ENCODE peak calls at places on chromosome 22, in four cellular contexts. O is lower leg skin, G is GM20000, F is GM13976. K is an unnamed sample.

GRCh38 chr22:28435271-28435825 is 244.3 kb downstream of the TTC28 start:
- DNase-seq in O (peak), G (no peak), F (no peak), K (no peak)

GRCh38 chr22:28808716-28809355 is 8.5 kb upstream of the XBP1 start:
- DNase-seq in O (no peak), G (no peak), F (no peak), K (no peak)

GRCh38 chr22:47629791-47630655 is 867.6 kb downstream of the TBC1D22A start:
- DNase-seq in O (peak), G (no peak), F (no peak), K (peak)

GRCh38 chr22:30054764-30055069 is 25.5 kb upstream of the HORMAD2 start:
- DNase-seq in O (no peak), G (no peak), F (no peak), K (no peak)

GRCh38 chr22:46047226-46047625 is 70.3 kb upstream of the WNT7B start:
- DNase-seq in O (no peak), G (no peak), F (no peak), K (no peak)

GRCh38 chr22:45866398-45867117 is 110.4 kb downstream of the WNT7B start:
- DNase-seq in O (no peak), G (no peak), F (peak), K (no peak)

GRCh38 chr22:23862103-23862502 is 4.4 kb downstream of the SLC2A11 start:
- DNase-seq in O (no peak), G (peak), F (peak), K (no peak)

GRCh38 chr22:50139843-50140415 is 30.6 kb upstream of the PANX2 start:
- DNase-seq in O (no peak), G (no peak), F (peak), K (no peak)

GRCh38 chr22:41197808-41198585 is 7.1 kb upstream of the L3MBTL2 start:
- DNase-seq in O (no peak), G (no peak), F (no peak), K (no peak)

GRCh38 chr22:50280022-50280707 is 10.0 kb upstream of the MAPK11 start:
- DNase-seq in O (no peak), G (no peak), F (no peak), K (no peak)

GRCh38 chr22:40648386-40648785 is 11.9 kb upstream of the MRTFA start:
- DNase-seq in O (no peak), G (no peak), F (no peak), K (no peak)

GRCh38 chr22:41915035-41915782 is at the start of gene SHISA8:
- DNase-seq in O (no peak), G (peak), F (peak), K (no peak)

GRCh38 chr22:44678980-44679647 is 22.9 kb upstream of the PRR5 start:
- DNase-seq in O (no peak), G (no peak), F (no peak), K (no peak)

GRCh38 chr22:28139993-28140392 is 220.9 kb upstream of the PITPNB start:
- DNase-seq in O (no peak), G (no peak), F (no peak), K (no peak)

GRCh38 chr22:42646569-42647525 is 2.3 kb downstream of the CYB5R3 start:
- DNase-seq in O (peak), G (peak), F (no peak), K (no peak)

GRCh38 chr22:41831383-41831782 is 1.5 kb upstream of the SREBF2 start:
- DNase-seq in O (no peak), G (peak), F (no peak), K (no peak)

GRCh38 chr22:37501610-37502341 is 15.6 kb upstream of the MFNG start:
- DNase-seq in O (no peak), G (no peak), F (no peak), K (no peak)

GRCh38 chr22:33831651-33832050 is 88.6 kb downstream of the LARGE1 start:
- DNase-seq in O (no peak), G (no peak), F (no peak), K (no peak)

GRCh38 chr22:43670545-43670944 is 141.6 kb downstream of the EFCAB6 start:
- DNase-seq in O (no peak), G (no peak), F (no peak), K (no peak)

GRCh38 chr22:33247758-33248157 is 189.6 kb upstream of the SYN3 start:
- DNase-seq in O (no peak), G (peak), F (peak), K (no peak)

GRCh38 chr22:49855491-49855911 is 1.9 kb downstream of the ZBED4 start:
- DNase-seq in O (no peak), G (no peak), F (no peak), K (no peak)

GRCh38 chr22:35726398-35726797 is 8.7 kb downstream of the APOL5 start:
- DNase-seq in O (no peak), G (no peak), F (no peak), K (no peak)

GRCh38 chr22:32206774-32207758 is 2.2 kb upstream of the RFPL2 start:
- DNase-seq in O (no peak), G (no peak), F (peak), K (no peak)

GRCh38 chr22:50019316-50019715 is 6.8 kb upstream of the IL17REL start:
- DNase-seq in O (no peak), G (no peak), F (no peak), K (no peak)

GRCh38 chr22:49372530-49373288 is 455.0 kb downstream of the BRD1 start:
- DNase-seq in O (peak), G (no peak), F (no peak), K (peak)

GRCh38 chr22:40853961-40854360 is 2.5 kb downstream of the ST13 start:
- DNase-seq in O (no peak), G (no peak), F (no peak), K (no peak)

GRCh38 chr22:36546092-36546804 is 17.3 kb upstream of the EIF3D start:
- DNase-seq in O (no peak), G (peak), F (peak), K (no peak)

GRCh38 chr22:42961815-42962214 is 53.1 kb downstream of the PACSIN2 start:
- DNase-seq in O (no peak), G (no peak), F (no peak), K (no peak)

GRCh38 chr22:41405588-41405987 is 23.8 kb downstream of the TEF start:
- DNase-seq in O (no peak), G (peak), F (peak), K (no peak)

GRCh38 chr22:35023692-35024363 is 42.1 kb upstream of the ISX start:
- DNase-seq in O (peak), G (peak), F (peak), K (peak)

GRCh38 chr22:34950480-34950879 is 115.5 kb upstream of the ISX start:
- DNase-seq in O (no peak), G (no peak), F (no peak), K (no peak)

GRCh38 chr22:31637375-31637937 is 24.6 kb downstream of the PISD start:
- DNase-seq in O (no peak), G (peak), F (peak), K (no peak)

GRCh38 chr22:41528938-41529561 is 15.2 kb downstream of the POLR3H start:
- DNase-seq in O (no peak), G (no peak), F (no peak), K (no peak)

GRCh38 chr22:43501951-43502874 is 90.4 kb downstream of the MPPED1 start:
- DNase-seq in O (no peak), G (no peak), F (no peak), K (no peak)

GRCh38 chr22:49325531-49326395 is 501.9 kb downstream of the BRD1 start:
- DNase-seq in O (no peak), G (no peak), F (peak), K (peak)

GRCh38 chr22:37681556-37682049 is 4.5 kb upstream of the NOL12 start:
- DNase-seq in O (peak), G (peak), F (peak), K (peak)

GRCh38 chr22:38718414-38718813 is 12.7 kb downstream of the GTPBP1 start:
- DNase-seq in O (peak), G (no peak), F (no peak), K (no peak)
- TF ChIP-seq CTCF in O (peak), G (no peak), F (no peak), K (peak)

DNA sequence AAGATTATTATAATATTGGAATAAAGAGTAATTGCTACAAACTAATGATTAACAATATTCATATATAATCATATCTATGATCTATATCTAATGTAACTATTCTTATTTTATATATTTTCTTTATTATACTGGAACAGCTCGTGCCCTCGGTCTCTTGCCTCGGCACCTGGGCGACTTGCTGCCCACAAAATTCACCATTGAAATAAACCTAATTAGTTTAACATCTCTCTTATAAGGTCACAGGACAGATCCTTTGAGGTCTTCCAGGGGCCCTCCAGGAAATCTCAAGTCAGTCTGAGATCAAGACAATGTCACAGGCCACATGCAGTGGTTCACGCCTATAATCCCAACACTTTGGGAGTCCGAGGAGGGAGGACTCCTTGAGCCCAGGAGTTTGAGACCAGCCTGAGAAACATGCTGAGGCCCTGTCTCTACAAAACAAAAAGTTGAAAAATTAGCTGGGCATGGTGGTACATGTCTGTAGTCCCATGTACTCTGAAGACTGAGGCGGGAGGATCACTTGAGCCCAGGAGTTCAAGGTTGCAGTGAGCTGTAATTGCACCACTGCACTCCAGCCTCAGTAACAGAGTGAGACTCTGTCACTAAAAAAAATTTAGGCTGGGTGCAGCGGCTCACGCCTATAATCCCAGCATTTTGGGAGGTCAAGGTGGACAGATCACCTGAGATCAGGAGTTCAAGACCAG is 6.6 kb upstream of the TXNRD2 start:
- DNase-seq in O (no peak), G (no peak), F (no peak), K (no peak)
- TF ChIP-seq CTCF in O (no peak), G (no peak), F (no peak), K (peak)

DNA sequence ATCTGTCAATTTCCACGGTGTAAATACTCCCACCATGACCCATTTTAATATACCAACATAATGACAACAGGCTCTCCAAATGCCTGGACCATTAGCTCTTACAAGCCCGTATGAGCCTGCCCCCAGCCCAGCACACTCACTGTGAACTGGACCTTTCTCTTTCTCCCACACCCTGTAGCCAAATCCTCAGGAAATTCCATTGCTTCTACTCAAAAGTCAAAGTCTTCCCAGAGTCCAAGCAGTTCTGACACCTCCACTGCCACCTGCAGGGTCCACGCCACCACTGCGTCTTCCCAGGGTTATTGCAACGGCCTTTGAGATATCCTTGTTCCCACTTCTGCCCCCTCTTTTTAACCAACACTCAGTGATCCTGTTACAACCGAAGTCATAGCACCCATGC is 110.1 kb upstream of the ASPHD2 start:
- DNase-seq in O (no peak), G (no peak), F (no peak), K (no peak)
- TF ChIP-seq CTCF in O (no peak), G (peak), F (peak), K (no peak)

GRCh38 chr22:39519681-39520053 is 695 bp upstream of the ATF4 start:
- DNase-seq in O (no peak), G (peak), F (no peak), K (no peak)
- TF ChIP-seq CTCF in O (no peak), G (peak), F (peak), K (peak)

GRCh38 chr22:22788460-22789037 is 99.1 kb upstream of the IGLL5 start:
- DNase-seq in O (no peak), G (no peak), F (no peak), K (no peak)
- TF ChIP-seq CTCF in O (no peak), G (no peak), F (no peak), K (no peak)